ENCODE peak calls at places on chromosomes 16 and 17, in six cellular contexts. F, D, R, J, H and P are unnamed samples.

GRCh38 chr17:56908061-56908542 is 5.7 kb downstream of the TRIM25 start:
- DNase-seq in F (no peak), D (no peak), R (no peak), J (no peak), H (no peak), P (no peak)

GRCh38 chr16:1961651-1962067 is 2.3 kb downstream of the NDUFB10 start:
- DNase-seq in F (no peak), D (no peak), R (no peak), J (no peak), H (no peak), P (peak)

GRCh38 chr16:70472786-70473433 is 18.5 kb downstream of the FCSK start:
- DNase-seq in F (no peak), D (no peak), R (no peak), J (no peak), H (no peak), P (no peak)

GRCh38 chr16:83579027-83579426 is 228.8 kb upstream of the HSBP1 start:
- DNase-seq in F (no peak), D (no peak), R (peak), J (no peak), H (no peak), P (no peak)

GRCh38 chr16:3149630-3150345 is 15.0 kb downstream of the ZNF213 start:
- DNase-seq in F (no peak), D (peak), R (peak), J (peak), H (no peak), P (peak)

GRCh38 chr17:78583091-78583490 is 5.9 kb upstream of the DNAH17 start:
- DNase-seq in F (no peak), D (no peak), R (no peak), J (no peak), H (no peak), P (peak)

GRCh38 chr17:3669548-3669947 is 936 bp downstream of the EMC6 start:
- DNase-seq in F (no peak), D (no peak), R (no peak), J (no peak), H (no peak), P (no peak)

GRCh38 chr17:32917081-32917480 is 10.9 kb upstream of the TMEM98 start:
- DNase-seq in F (no peak), D (no peak), R (no peak), J (no peak), H (no peak), P (no peak)

GRCh38 chr17:60910415-60910814 is 232.8 kb downstream of the BCAS3 start:
- DNase-seq in F (no peak), D (no peak), R (no peak), J (no peak), H (no peak), P (no peak)

GRCh38 chr17:17141860-17142552 is 64.1 kb downstream of the PLD6 start:
- DNase-seq in F (peak), D (peak), R (no peak), J (no peak), H (no peak), P (peak)

GRCh38 chr16:70481929-70482536 is 27.6 kb downstream of the FCSK start:
- DNase-seq in F (no peak), D (no peak), R (no peak), J (no peak), H (no peak), P (no peak)

GRCh38 chr17:10471853-10472252 is 2.5 kb upstream of the MYH4 start:
- DNase-seq in F (no peak), D (no peak), R (no peak), J (no peak), H (no peak), P (no peak)

GRCh38 chr16:86969716-86970115 is 347.5 kb downstream of the C16orf95 start:
- DNase-seq in F (no peak), D (no peak), R (no peak), J (no peak), H (no peak), P (no peak)

GRCh38 chr17:82909322-82909904 is 69.6 kb upstream of the ZNF750 start:
- DNase-seq in F (no peak), D (no peak), R (no peak), J (no peak), H (no peak), P (no peak)

GRCh38 chr16:74325331-74325730 is 28.7 kb downstream of the PSMD7 start:
- DNase-seq in F (no peak), D (no peak), R (no peak), J (no peak), H (no peak), P (no peak)

GRCh38 chr16:51641191-51641765 is 490.2 kb upstream of the SALL1 start:
- DNase-seq in F (no peak), D (no peak), R (no peak), J (no peak), H (no peak), P (no peak)